ENCODE peak calls at places on chromosomes 2 and 18, in four cellular contexts. C is HepG2, V is HEK293T, A is K562. H is an unnamed sample.

GRCh38 chr2:170685591-170685990 is 29.5 kb upstream of the SP5 start:
- DNase-seq in C (no peak), V (no peak), A (no peak), H (no peak)

GRCh38 chr2:38598991-38599295 is 3.8 kb downstream of the HNRNPLL start:
- DNase-seq in C (peak; percentile 39), V (no peak), A (no peak), H (no peak)

GRCh38 chr2:180823546-180824141 is 156.8 kb upstream of the UBE2E3 start:
- DNase-seq in C (no peak), V (no peak), A (no peak), H (no peak)

GRCh38 chr2:8402222-8402621 is 279.6 kb upstream of the ID2 start:
- DNase-seq in C (no peak), V (no peak), A (no peak), H (no peak)

GRCh38 chr18:40431071-40431998 is 1523.7 kb upstream of the PIK3C3 start:
- DNase-seq in C (no peak), V (peak; percentile 33), A (no peak), H (no peak)

GRCh38 chr2:23806201-23806600 is 120.7 kb downstream of the ATAD2B start:
- DNase-seq in C (no peak), V (no peak), A (no peak), H (no peak)

GRCh38 chr2:222115296-222115695 is 183.5 kb downstream of the PAX3 start:
- DNase-seq in C (no peak), V (no peak), A (no peak), H (no peak)

GRCh38 chr2:73252238-73253027 is 18.3 kb downstream of the CCT7 start:
- DNase-seq in C (no peak), V (no peak), A (no peak), H (no peak)

GRCh38 chr2:12717988-12718661 is 1.4 kb downstream of the TRIB2 start:
- DNase-seq in C (no peak), V (no peak), A (peak; percentile 36), H (no peak)

GRCh38 chr18:65567372-65567771 is 183.4 kb upstream of the CDH7 start:
- DNase-seq in C (peak; percentile 7), V (peak; percentile 5), A (no peak), H (no peak)

GRCh38 chr2:161136194-161136593 is 24.0 kb upstream of the TANK start:
- DNase-seq in C (no peak), V (no peak), A (no peak), H (no peak)

GRCh38 chr2:152421521-152422367 is 86.8 kb downstream of the FMNL2 start:
- DNase-seq in C (peak; percentile 89), V (peak; percentile 39), A (peak; percentile 27), H (no peak)

GRCh38 chr2:239832995-239833727 is 192.0 kb downstream of the NDUFA10 start:
- DNase-seq in C (no peak), V (no peak), A (no peak), H (no peak)

GRCh38 chr2:109201465-109202420 is 72.7 kb downstream of the SH3RF3 start:
- DNase-seq in C (no peak), V (no peak), A (no peak), H (no peak)

GRCh38 chr2:65558748-65559147 is 126.3 kb upstream of the SPRED2 start:
- DNase-seq in C (no peak), V (no peak), A (no peak), H (no peak)

GRCh38 chr2:36380624-36381481 is 25.3 kb downstream of the CRIM1 start:
- DNase-seq in C (peak; percentile 99), V (no peak), A (no peak), H (no peak)
- TF ChIP-seq FOXK2 in C (peak; percentile 11), V (no peak), A (no peak), H (no peak)

DNA sequence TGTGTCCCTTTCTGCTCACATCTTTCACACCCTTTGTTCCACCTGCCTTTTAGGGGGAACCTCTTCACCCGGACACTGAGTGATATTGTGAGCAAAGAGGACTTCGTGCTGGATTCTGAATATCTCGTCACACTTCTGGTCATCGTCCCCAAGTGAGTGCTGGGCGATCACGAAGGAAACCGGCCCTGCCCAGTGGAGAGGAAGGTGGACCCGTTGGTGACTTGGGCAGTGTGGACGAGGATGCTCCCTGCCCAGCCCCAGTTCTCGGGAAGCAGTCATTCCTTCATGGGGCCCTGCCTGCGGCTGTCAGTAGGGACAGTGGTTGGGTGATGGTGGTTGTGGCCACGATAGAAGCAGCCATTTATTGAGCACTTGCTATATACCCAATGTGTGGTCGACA is 40.8 kb downstream of the PDIA6 start:
- DNase-seq in C (no peak), V (no peak), A (no peak), H (no peak)
- TF ChIP-seq FOXK2 in C (no peak), V (no peak), A (no peak), H (no peak)

DNA sequence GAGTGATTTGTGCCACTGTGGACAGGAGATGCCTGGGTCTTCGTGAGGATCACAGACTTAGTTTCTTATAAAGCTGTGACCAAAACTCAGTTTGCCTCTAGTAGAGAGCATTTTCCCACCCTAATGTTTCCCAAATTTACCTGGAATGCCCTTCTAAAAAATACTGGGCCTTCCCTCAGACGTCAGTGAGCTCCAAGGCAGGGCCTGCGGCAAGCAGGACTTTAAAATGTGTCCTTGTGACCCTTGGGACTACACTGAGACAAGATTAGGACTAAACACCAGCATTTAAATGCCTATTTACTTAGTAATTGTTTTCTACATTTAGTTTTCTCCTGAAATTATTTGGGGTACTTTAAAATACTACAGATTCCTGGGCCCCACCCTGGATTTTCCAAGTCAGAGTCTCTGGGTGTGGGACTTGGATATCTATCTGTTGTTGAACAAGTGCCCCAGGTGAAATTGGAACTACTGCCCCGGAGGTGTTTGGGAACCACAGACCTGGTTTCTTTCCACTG is 14.3 kb downstream of the GATA6 start:
- DNase-seq in C (no peak), V (no peak), A (no peak), H (no peak)
- TF ChIP-seq FOXK2 in C (no peak), V (no peak), A (no peak), H (no peak)

DNA sequence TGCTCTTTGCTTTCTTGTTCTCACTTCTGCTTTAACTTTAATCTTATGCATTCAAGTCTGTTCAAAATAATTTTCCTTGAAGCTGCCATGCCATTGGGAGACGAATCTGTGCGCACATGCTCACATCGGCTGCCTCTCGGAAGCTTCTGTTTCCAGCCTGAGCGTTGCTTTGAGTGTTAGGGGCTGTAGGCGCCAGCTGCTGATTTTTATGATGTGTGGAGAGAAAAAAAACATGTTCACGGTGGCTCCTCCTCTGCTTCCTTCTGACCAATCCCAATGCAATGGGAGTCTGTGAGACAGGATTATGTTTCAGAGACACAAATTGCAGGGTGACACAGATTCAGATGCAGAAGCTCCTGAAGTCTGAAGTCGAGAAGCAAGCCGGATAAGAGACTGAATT is at the start of gene MC4R:
- DNase-seq in C (no peak), V (peak; percentile 28), A (no peak), H (no peak)
- TF ChIP-seq FOXK2 in C (no peak), V (no peak), A (no peak), H (no peak)

DNA sequence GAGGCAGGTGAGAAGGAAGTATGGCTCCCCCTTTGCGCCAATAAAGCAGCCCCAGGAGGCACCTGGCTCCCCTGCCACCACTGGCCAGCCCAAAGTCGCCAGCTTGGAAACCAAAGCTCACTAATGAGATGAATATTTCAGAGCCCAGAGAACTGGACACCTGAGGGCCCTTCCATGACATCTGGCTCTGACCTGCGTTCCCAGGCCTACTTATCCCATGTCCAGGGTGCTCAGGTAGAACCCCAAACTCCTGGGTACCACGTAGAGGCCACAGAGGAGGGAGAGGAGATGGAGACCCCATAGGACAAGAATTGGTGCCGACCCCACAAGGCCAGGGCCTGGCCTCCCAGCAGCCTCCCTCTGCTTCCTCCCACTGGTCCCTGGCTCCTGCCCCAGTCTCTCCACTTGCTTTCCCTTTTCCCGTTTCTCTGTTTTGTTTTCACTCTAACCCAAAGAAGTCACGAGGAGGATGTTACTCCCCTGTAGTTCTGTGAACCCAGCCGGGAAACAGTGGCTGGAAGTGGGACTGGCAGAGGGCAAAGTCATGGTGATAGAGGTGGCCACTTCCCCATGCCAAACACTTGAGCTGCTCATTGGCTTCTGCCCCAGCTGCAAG is 877 bp downstream of the TMBIM1 start:
- DNase-seq in C (no peak), V (no peak), A (no peak), H (no peak)
- TF ChIP-seq FOXK2 in C (no peak), V (no peak), A (no peak), H (no peak)

GRCh38 chr2:42973771-42974170 is 181.4 kb upstream of the HAAO start:
- DNase-seq in C (no peak), V (no peak), A (no peak), H (no peak)

GRCh38 chr2:42970151-42970550 is 177.8 kb upstream of the HAAO start:
- DNase-seq in C (no peak), V (no peak), A (no peak), H (no peak)

GRCh38 chr2:42969231-42970150 is 177.1 kb upstream of the HAAO start:
- DNase-seq in C (no peak), V (no peak), A (no peak), H (no peak)

GRCh38 chr2:42971947-42972736 is 179.8 kb upstream of the HAAO start:
- DNase-seq in C (peak; percentile 93), V (no peak), A (no peak), H (peak; percentile 24)

GRCh38 chr2:42971381-42971780 is 179.0 kb upstream of the HAAO start:
- DNase-seq in C (no peak), V (no peak), A (no peak), H (no peak)
- TF ChIP-seq FOXK2 in C (no peak), V (no peak), A (no peak), H (no peak)

GRCh38 chr2:48205137-48205798 is 299.0 kb upstream of the FBXO11 start:
- DNase-seq in C (peak; percentile 97), V (no peak), A (peak; percentile 23), H (peak; percentile 48)
- TF ChIP-seq FOXK2 in C (no peak), V (no peak), A (no peak), H (no peak)